ENCODE peak calls at places on chromosomes 12 and 14, in nine cellular contexts. M, F, R, T, E, P, W, O and I are unnamed samples.

GRCh38 chr12:62720661-62721330 is 214.2 kb downstream of the PPM1H start:
- DNase-seq in M (no peak), F (peak), R (no peak), T (no peak), E (peak), P (no peak), W (no peak), O (no peak), I (peak)

GRCh38 chr12:48104531-48104930 is 1.3 kb downstream of the SENP1 start:
- DNase-seq in M (no peak), F (no peak), R (no peak), T (no peak), E (no peak), P (no peak), W (no peak), O (no peak), I (no peak)

GRCh38 chr12:128708789-128709188 is 115.0 kb downstream of the SLC15A4 start:
- DNase-seq in M (no peak), F (no peak), R (no peak), T (no peak), E (no peak), P (no peak), W (no peak), O (no peak), I (no peak)

GRCh38 chr12:48105321-48105866 is 485 bp downstream of the SENP1 start:
- DNase-seq in M (no peak), F (no peak), R (peak), T (peak), E (peak), P (no peak), W (no peak), O (peak), I (no peak)

GRCh38 chr12:7609480-7609879 is 56.2 kb downstream of the APOBEC1 start:
- DNase-seq in M (no peak), F (peak), R (no peak), T (no peak), E (no peak), P (no peak), W (no peak), O (no peak), I (no peak)

GRCh38 chr14:54776361-54777001 is 126.1 kb downstream of the GCH1 start:
- DNase-seq in M (no peak), F (peak), R (peak), T (no peak), E (no peak), P (no peak), W (no peak), O (peak), I (no peak)

GRCh38 chr12:98373019-98373554 is 142.3 kb upstream of the TMPO start:
- DNase-seq in M (no peak), F (peak), R (no peak), T (no peak), E (peak), P (no peak), W (no peak), O (no peak), I (no peak)

GRCh38 chr12:119245904-119246494 is 67.3 kb downstream of the HSPB8 start:
- DNase-seq in M (no peak), F (no peak), R (no peak), T (no peak), E (no peak), P (no peak), W (no peak), O (no peak), I (no peak)

GRCh38 chr14:24395609-24396580 is 2.9 kb upstream of the NYNRIN start:
- DNase-seq in M (no peak), F (no peak), R (no peak), T (no peak), E (no peak), P (no peak), W (no peak), O (peak), I (no peak)

GRCh38 chr12:92365333-92365732 is 219.7 kb upstream of the BTG1 start:
- DNase-seq in M (no peak), F (no peak), R (no peak), T (no peak), E (no peak), P (no peak), W (no peak), O (no peak), I (no peak)

GRCh38 chr14:59601056-59601455 is 24.4 kb upstream of the CCDC175 start:
- DNase-seq in M (no peak), F (no peak), R (no peak), T (no peak), E (no peak), P (no peak), W (no peak), O (no peak), I (no peak)

GRCh38 chr12:58169826-58170225 is 228.5 kb downstream of the ATP23 start:
- DNase-seq in M (no peak), F (no peak), R (no peak), T (no peak), E (no peak), P (no peak), W (no peak), O (no peak), I (no peak)

GRCh38 chr14:77872152-77872551 is 72.2 kb downstream of the ADCK1 start:
- DNase-seq in M (no peak), F (no peak), R (no peak), T (no peak), E (no peak), P (no peak), W (no peak), O (no peak), I (no peak)

GRCh38 chr12:3171195-3171591 is 94.0 kb downstream of the TSPAN9 start:
- DNase-seq in M (no peak), F (no peak), R (no peak), T (no peak), E (no peak), P (no peak), W (no peak), O (no peak), I (no peak)

GRCh38 chr14:71078481-71078880 is 171.2 kb downstream of the PCNX1 start:
- DNase-seq in M (no peak), F (no peak), R (no peak), T (no peak), E (no peak), P (no peak), W (no peak), O (no peak), I (no peak)

GRCh38 chr12:54723653-54724256 is 75.6 kb upstream of the DCD start:
- DNase-seq in M (no peak), F (no peak), R (no peak), T (no peak), E (peak), P (no peak), W (no peak), O (no peak), I (no peak)

GRCh38 chr14:53807580-53807979 is 149.0 kb downstream of the BMP4 start:
- DNase-seq in M (no peak), F (no peak), R (no peak), T (no peak), E (peak), P (no peak), W (no peak), O (peak), I (no peak)

GRCh38 chr12:6340745-6341438 is 984 bp downstream of the TNFRSF1A start:
- DNase-seq in M (no peak), F (no peak), R (no peak), T (no peak), E (peak), P (no peak), W (no peak), O (no peak), I (no peak)

GRCh38 chr12:54356951-54357356 is 7.3 kb downstream of the GPR84 start:
- DNase-seq in M (no peak), F (no peak), R (no peak), T (no peak), E (no peak), P (no peak), W (no peak), O (no peak), I (no peak)

GRCh38 chr12:71684081-71684480 is 1.8 kb upstream of the TMEM19 start:
- DNase-seq in M (no peak), F (no peak), R (no peak), T (no peak), E (no peak), P (no peak), W (no peak), O (no peak), I (no peak)

GRCh38 chr12:128810182-128811127 is 13.3 kb downstream of the SLC15A4 start:
- DNase-seq in M (no peak), F (peak), R (no peak), T (no peak), E (no peak), P (no peak), W (no peak), O (peak), I (no peak)

GRCh38 chr14:73973497-73973896 is 23.4 kb downstream of the COQ6 start:
- DNase-seq in M (no peak), F (no peak), R (no peak), T (no peak), E (no peak), P (no peak), W (no peak), O (no peak), I (no peak)

GRCh38 chr12:57190037-57190436 is 26.6 kb upstream of the NXPH4 start:
- DNase-seq in M (no peak), F (no peak), R (no peak), T (no peak), E (peak), P (no peak), W (no peak), O (no peak), I (no peak)

GRCh38 chr14:80974338-80975078 is 19.1 kb downstream of the TSHR start:
- DNase-seq in M (no peak), F (no peak), R (no peak), T (no peak), E (no peak), P (no peak), W (no peak), O (no peak), I (no peak)

GRCh38 chr14:54815016-54815415 is 87.6 kb downstream of the GCH1 start:
- DNase-seq in M (no peak), F (no peak), R (no peak), T (no peak), E (no peak), P (no peak), W (no peak), O (no peak), I (no peak)

GRCh38 chr12:46524778-46525177 is 152.2 kb upstream of the SLC38A2 start:
- DNase-seq in M (no peak), F (peak), R (no peak), T (no peak), E (peak), P (no peak), W (no peak), O (peak), I (peak)

GRCh38 chr12:116366456-116366776 is 88.9 kb upstream of the MED13L start:
- DNase-seq in M (no peak), F (no peak), R (no peak), T (no peak), E (peak), P (peak), W (no peak), O (no peak), I (no peak)

GRCh38 chr12:4645023-4645422 is 3.8 kb downstream of the AKAP3 start:
- DNase-seq in M (no peak), F (no peak), R (no peak), T (no peak), E (no peak), P (no peak), W (no peak), O (no peak), I (no peak)

GRCh38 chr12:27899151-27899661 is 73.3 kb downstream of the PTHLH start:
- DNase-seq in M (no peak), F (peak), R (no peak), T (no peak), E (no peak), P (no peak), W (no peak), O (no peak), I (no peak)

GRCh38 chr12:29455087-29455486 is 42.4 kb downstream of the OVCH1 start:
- DNase-seq in M (no peak), F (no peak), R (no peak), T (no peak), E (no peak), P (no peak), W (no peak), O (no peak), I (no peak)

GRCh38 chr12:65999564-66000280 is 130.8 kb downstream of the LLPH start:
- DNase-seq in M (no peak), F (no peak), R (no peak), T (no peak), E (no peak), P (no peak), W (no peak), O (no peak), I (no peak)